ENCODE peak calls at places on chromosomes 4 and X, in seven cellular contexts. W, P, K, N, H, O and V are unnamed samples.

GRCh38 chrX:124736553-124737240 is 390.3 kb downstream of the SH2D1A start:
- DNase-seq in W (no peak), P (no peak), K (no peak), N (no peak), H (peak; percentile 3), O (no peak), V (no peak)

GRCh38 chr4:126991965-126992364 is 640.8 kb upstream of the INTU start:
- DNase-seq in W (no peak), P (no peak), K (no peak), N (no peak), H (no peak), O (no peak), V (no peak)

GRCh38 chrX:3527166-3527565 is 180.7 kb upstream of the MXRA5 start:
- DNase-seq in W (no peak), P (no peak), K (no peak), N (peak; percentile 10), H (no peak), O (no peak), V (no peak)

GRCh38 chr4:81839347-81840042 is 367.8 kb upstream of the RASGEF1B start:
- DNase-seq in W (no peak), P (no peak), K (no peak), N (no peak), H (no peak), O (no peak), V (no peak)

GRCh38 chr4:68176500-68176899 is 46.8 kb upstream of the TMPRSS11F start:
- DNase-seq in W (no peak), P (no peak), K (peak; percentile 3), N (peak; percentile 16), H (no peak), O (no peak), V (no peak)

GRCh38 chr4:78002260-78002659 is 54.9 kb upstream of the FRAS1 start:
- DNase-seq in W (no peak), P (no peak), K (peak; percentile 9), N (no peak), H (no peak), O (no peak), V (no peak)

GRCh38 chrX:103475381-103475780 is 43.9 kb downstream of the RAB40A start:
- DNase-seq in W (no peak), P (no peak), K (no peak), N (peak; percentile 71), H (no peak), O (no peak), V (no peak)

GRCh38 chr4:112214397-112215264 is 17.0 kb upstream of the AP1AR start:
- DNase-seq in W (no peak), P (no peak), K (peak; percentile 56), N (peak; percentile 68), H (no peak), O (no peak), V (no peak)

GRCh38 chrX:40261955-40262596 is 164.3 kb upstream of the BCOR start:
- DNase-seq in W (no peak), P (no peak), K (peak; percentile 87), N (no peak), H (no peak), O (peak; percentile 53), V (no peak)

GRCh38 chr4:151025759-151026158 is 10.7 kb upstream of the LRBA start:
- DNase-seq in W (peak; percentile 55), P (no peak), K (no peak), N (no peak), H (no peak), O (no peak), V (peak; percentile 64)

GRCh38 chr4:139301821-139302611 is at the start of gene NDUFC1:
- DNase-seq in W (peak; percentile 73), P (peak; percentile 85), K (peak; percentile 50), N (peak; percentile 64), H (peak; percentile 46), O (peak; percentile 46), V (peak; percentile 45)

GRCh38 chrX:141638601-141639000 is 49.1 kb downstream of the SPANXA2 start:
- DNase-seq in W (no peak), P (no peak), K (no peak), N (no peak), H (no peak), O (no peak), V (no peak)

GRCh38 chr4:54384563-54384962 is 155.5 kb downstream of the PDGFRA start:
- DNase-seq in W (peak; percentile 16), P (no peak), K (peak; percentile 42), N (peak; percentile 37), H (peak; percentile 21), O (no peak), V (no peak)

GRCh38 chrX:119756926-119757635 is 1.3 kb upstream of the SOWAHD start:
- DNase-seq in W (no peak), P (no peak), K (no peak), N (no peak), H (no peak), O (no peak), V (no peak)

GRCh38 chr4:101853691-101854090 is 63.2 kb downstream of the BANK1 start:
- DNase-seq in W (no peak), P (no peak), K (no peak), N (no peak), H (no peak), O (no peak), V (no peak)

GRCh38 chr4:40316333-40316781 is 18.8 kb upstream of the CHRNA9 start:
- DNase-seq in W (no peak), P (no peak), K (peak; percentile 94), N (peak; percentile 90), H (no peak), O (no peak), V (no peak)

GRCh38 chr4:155762351-155762750 is 3.5 kb downstream of the GUCY1B1 start:
- DNase-seq in W (no peak), P (no peak), K (no peak), N (no peak), H (no peak), O (no peak), V (no peak)

GRCh38 chr4:185019451-185020292 is 1.4 kb downstream of the HELT start:
- DNase-seq in W (no peak), P (no peak), K (no peak), N (no peak), H (peak; percentile 32), O (no peak), V (no peak)

GRCh38 chr4:97984545-97985131 is 158.6 kb downstream of the STPG2 start:
- DNase-seq in W (peak; percentile 50), P (no peak), K (no peak), N (peak; percentile 10), H (peak; percentile 20), O (no peak), V (no peak)

GRCh38 chrX:154298312-154298711 is 2.7 kb downstream of the TKTL1 start:
- DNase-seq in W (no peak), P (no peak), K (no peak), N (no peak), H (no peak), O (peak; percentile 2), V (peak; percentile 29)

GRCh38 chr4:126794363-126794762 is 838.4 kb upstream of the INTU start:
- DNase-seq in W (no peak), P (no peak), K (peak; percentile 51), N (peak; percentile 39), H (no peak), O (no peak), V (no peak)

GRCh38 chrX:41198410-41198809 is 113.2 kb downstream of the USP9X start:
- DNase-seq in W (no peak), P (no peak), K (no peak), N (no peak), H (no peak), O (no peak), V (no peak)

GRCh38 chrX:69221239-69222102 is 56.2 kb upstream of the PJA1 start:
- DNase-seq in W (no peak), P (no peak), K (no peak), N (no peak), H (no peak), O (no peak), V (peak; percentile 48)

GRCh38 chr4:40333921-40334352 is 1.2 kb upstream of the CHRNA9 start:
- DNase-seq in W (peak; percentile 32), P (no peak), K (peak; percentile 87), N (peak; percentile 75), H (no peak), O (no peak), V (peak; percentile 49)

GRCh38 chr4:177367336-177367735 is 57.7 kb downstream of the NEIL3 start:
- DNase-seq in W (peak; percentile 28), P (no peak), K (peak; percentile 49), N (peak; percentile 50), H (peak; percentile 11), O (no peak), V (peak; percentile 8)

GRCh38 chrX:20320461-20321159 is 53.9 kb upstream of the RPS6KA3 start:
- DNase-seq in W (no peak), P (no peak), K (no peak), N (no peak), H (no peak), O (no peak), V (no peak)

GRCh38 chr4:113781439-113782040 is 20.0 kb upstream of the CAMK2D start:
- DNase-seq in W (no peak), P (no peak), K (peak; percentile 62), N (peak; percentile 62), H (no peak), O (no peak), V (no peak)

GRCh38 chrX:14916017-14916674 is 42.9 kb downstream of the MOSPD2 start:
- DNase-seq in W (no peak), P (no peak), K (peak; percentile 56), N (peak; percentile 83), H (no peak), O (no peak), V (no peak)

GRCh38 chr4:14110407-14110806 is 482.9 kb upstream of the BOD1L1 start:
- DNase-seq in W (no peak), P (no peak), K (peak; percentile 58), N (peak; percentile 89), H (no peak), O (no peak), V (no peak)

GRCh38 chr4:143558823-143559756 is 45.6 kb downstream of the SMARCA5 start:
- DNase-seq in W (peak; percentile 95), P (peak; percentile 89), K (peak; percentile 76), N (peak; percentile 57), H (peak; percentile 65), O (peak; percentile 80), V (peak; percentile 79)

GRCh38 chr4:57098415-57098814 is 11.8 kb downstream of the IGFBP7 start:
- DNase-seq in W (no peak), P (no peak), K (peak; percentile 31), N (no peak), H (no peak), O (peak; percentile 50), V (no peak)

GRCh38 chr4:845233-845835 is 19.4 kb upstream of the CPLX1 start:
- DNase-seq in W (peak; percentile 92), P (peak; percentile 69), K (peak; percentile 66), N (peak; percentile 15), H (no peak), O (peak; percentile 12), V (no peak)